ENCODE peak calls at places on chromosomes 11 and 22, in four cellular contexts. C is GM12878, Z is K562, O is HepG2. Y is an unnamed sample.

GRCh38 chr11:108788565-108789199 is 123.8 kb downstream of the DDX10 start:
- DNase-seq in Z (no peak), C (no peak), O (peak; percentile 25), Y (no peak)

GRCh38 chr11:128686745-128687177 is 7.1 kb upstream of the FLI1 start:
- DNase-seq in O (no peak), C (no peak), Z (no peak), Y (no peak)

GRCh38 chr11:92297551-92298237 is 73.1 kb downstream of the FAT3 start:
- DNase-seq in O (no peak), Z (no peak), C (no peak), Y (no peak)

GRCh38 chr22:42688241-42688913 is 32.3 kb downstream of the A4GALT start:
- DNase-seq in O (peak; percentile 57), C (no peak), Z (peak; percentile 38), Y (peak; percentile 65)

GRCh38 chr11:130223291-130223971 is 63.8 kb downstream of the ST14 start:
- DNase-seq in C (no peak), Z (no peak), O (no peak), Y (no peak)

GRCh38 chr11:18192988-18193387 is 20.4 kb downstream of the MRGPRX4 start:
- DNase-seq in C (peak; percentile 7), Z (no peak), O (no peak), Y (no peak)

GRCh38 chr11:113715273-113715672 is 9.2 kb upstream of the TMPRSS5 start:
- DNase-seq in C (no peak), Z (peak; percentile 43), O (no peak), Y (no peak)

GRCh38 chr11:617912-618682 is 2.3 kb upstream of the IRF7 start:
- DNase-seq in C (no peak), O (no peak), Z (no peak), Y (no peak)

GRCh38 chr22:38233427-38233826 is 31.6 kb downstream of the MAFF start:
- DNase-seq in C (no peak), Z (no peak), O (no peak), Y (no peak)

GRCh38 chr22:36741204-36741793 is 34.6 kb downstream of the IFT27 start:
- DNase-seq in Z (peak; percentile 64), C (no peak), O (no peak), Y (peak; percentile 20)

GRCh38 chr11:109033627-109034340 is 368.9 kb downstream of the DDX10 start:
- DNase-seq in Z (no peak), O (no peak), C (no peak), Y (no peak)

GRCh38 chr22:45620707-45621106 is 50.9 kb upstream of the ATXN10 start:
- DNase-seq in O (no peak), C (peak; percentile 9), Z (no peak), Y (no peak)

GRCh38 chr11:114262681-114263509 is 33.3 kb upstream of the NNMT start:
- DNase-seq in C (no peak), Z (peak; percentile 56), O (peak; percentile 44), Y (peak; percentile 26)

GRCh38 chr11:19301336-19301735 is 60.6 kb upstream of the E2F8 start:
- DNase-seq in C (no peak), O (no peak), Z (no peak), Y (no peak)

GRCh38 chr11:108571001-108571400 is 22.6 kb downstream of the EXPH5 start:
- DNase-seq in C (no peak), Z (no peak), O (no peak), Y (no peak)

GRCh38 chr11:96105197-96105895 is 181.4 kb upstream of the MTMR2 start:
- DNase-seq in Z (no peak), O (peak; percentile 59), C (no peak), Y (no peak)

GRCh38 chr22:31972180-31972579 is 27.8 kb downstream of the YWHAH start:
- DNase-seq in O (no peak), Z (no peak), C (no peak), Y (no peak)

GRCh38 chr11:120413480-120413879 is 77.3 kb downstream of the ARHGEF12 start:
- DNase-seq in O (no peak), Z (no peak), C (no peak), Y (no peak)

GRCh38 chr22:41501209-41501608 is 32.3 kb downstream of the ACO2 start:
- DNase-seq in Z (no peak), O (peak; percentile 23), C (peak; percentile 27), Y (peak; percentile 33)

GRCh38 chr11:37788141-37788877 is 1190.3 kb upstream of the RAG2 start:
- DNase-seq in Z (no peak), C (no peak), O (no peak), Y (peak; percentile 1)

GRCh38 chr11:34844466-34845112 is 71.6 kb downstream of the APIP start:
- DNase-seq in O (no peak), C (no peak), Z (no peak), Y (no peak)

GRCh38 chr11:75475767-75476650 is 43.0 kb upstream of the KLHL35 start:
- DNase-seq in C (no peak), Z (no peak), O (no peak), Y (no peak)

DNA sequence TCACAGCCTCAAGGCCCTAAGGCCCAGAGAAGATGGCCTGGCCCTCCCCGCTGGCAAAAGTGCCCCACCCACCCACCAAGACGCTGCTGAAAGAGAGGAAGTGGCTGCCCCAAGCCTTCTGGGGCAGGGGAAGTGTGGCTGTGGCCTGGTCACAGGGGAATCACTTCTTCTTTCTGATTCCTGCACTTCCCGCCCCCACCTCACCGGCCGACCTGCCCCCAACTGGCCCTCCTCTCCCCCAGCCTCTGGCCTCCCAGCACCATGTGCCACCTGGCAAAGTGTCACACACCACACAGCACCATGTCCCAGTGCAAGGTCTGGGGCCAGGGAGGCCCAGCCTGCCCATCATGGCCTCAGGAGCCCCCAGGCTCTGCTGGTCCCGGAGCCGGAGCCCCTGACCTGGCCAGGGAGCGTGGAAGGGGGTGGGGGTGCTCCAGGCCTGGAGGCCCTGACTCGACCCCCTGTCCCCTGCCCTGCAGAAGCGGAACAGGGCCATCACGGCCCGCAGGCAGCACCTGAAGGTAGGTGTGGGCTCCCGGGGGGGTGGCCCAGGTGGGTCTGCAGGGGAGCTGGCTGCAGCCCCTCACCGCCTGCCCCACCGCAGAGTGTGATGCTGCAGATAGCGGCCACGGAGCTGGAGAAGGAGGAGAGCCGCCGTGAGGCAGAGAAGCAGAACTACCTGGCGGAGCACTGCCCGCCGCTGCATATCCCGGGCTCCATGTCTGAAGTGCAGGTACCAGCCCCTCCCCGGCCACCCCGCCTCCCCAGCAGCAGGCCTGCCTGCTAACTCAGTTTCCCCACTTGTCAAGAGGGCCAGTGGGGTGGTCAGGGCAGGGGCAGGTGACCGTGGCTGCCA is 1.4 kb downstream of the TNNI2 start:
- DNase-seq in O (no peak), C (no peak), Z (no peak), Y (no peak)
- TF ChIP-seq SMC3 in O (no peak), C (no peak), Z (no peak), Y (no peak)

DNA sequence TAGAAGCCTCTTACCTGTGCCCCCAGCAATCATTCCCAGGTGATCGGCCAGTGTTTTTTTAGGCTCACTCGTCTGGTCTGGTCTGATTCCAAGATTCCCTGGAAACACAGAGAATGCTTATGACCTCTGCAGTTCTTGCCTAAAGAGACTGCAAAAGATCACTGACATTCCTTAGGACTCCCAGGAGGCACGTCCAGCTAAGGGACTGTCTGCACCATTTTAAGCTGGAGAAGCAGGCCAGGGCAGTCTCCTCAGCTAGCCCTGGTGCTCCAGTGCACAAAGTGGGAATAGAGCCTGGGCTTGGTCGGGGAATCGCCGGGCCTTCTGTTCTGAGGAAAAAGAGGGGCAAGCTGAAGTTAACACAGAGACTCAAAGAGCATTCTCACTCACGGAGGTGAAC is 4.8 kb downstream of the CYB5R2 start:
- DNase-seq in C (no peak), O (no peak), Z (no peak), Y (no peak)
- TF ChIP-seq POLR2AphosphoS2 in C (no peak), O (no peak), Z (no peak), Y (no peak)

GRCh38 chr22:20866716-20867115 is 7.9 kb downstream of the SNAP29 start:
- DNase-seq in O (no peak), Z (no peak), C (no peak), Y (no peak)

GRCh38 chr22:20869234-20869633 is 10.4 kb downstream of the SNAP29 start:
- DNase-seq in Z (no peak), O (no peak), C (no peak), Y (no peak)

GRCh38 chr22:20865869-20866445 is 7.2 kb downstream of the SNAP29 start:
- DNase-seq in O (no peak), C (no peak), Z (peak; percentile 85), Y (no peak)

GRCh38 chr22:20868225-20868944 is 9.6 kb downstream of the SNAP29 start:
- DNase-seq in C (no peak), O (no peak), Z (no peak), Y (no peak)

GRCh38 chr22:20867179-20868099 is 8.6 kb downstream of the SNAP29 start:
- DNase-seq in O (peak; percentile 80), Z (peak; percentile 99), C (no peak), Y (no peak)
- TF ChIP-seq SMC3 in O (no peak), Z (peak; percentile 28), C (no peak), Y (no peak)

GRCh38 chr11:78465169-78465942 is 47.7 kb upstream of the GAB2 start:
- DNase-seq in Z (no peak), O (no peak), C (peak; percentile 93), Y (no peak)
- TF ChIP-seq POLR2AphosphoS2 in Z (no peak), O (no peak), C (no peak), Y (no peak)

DNA sequence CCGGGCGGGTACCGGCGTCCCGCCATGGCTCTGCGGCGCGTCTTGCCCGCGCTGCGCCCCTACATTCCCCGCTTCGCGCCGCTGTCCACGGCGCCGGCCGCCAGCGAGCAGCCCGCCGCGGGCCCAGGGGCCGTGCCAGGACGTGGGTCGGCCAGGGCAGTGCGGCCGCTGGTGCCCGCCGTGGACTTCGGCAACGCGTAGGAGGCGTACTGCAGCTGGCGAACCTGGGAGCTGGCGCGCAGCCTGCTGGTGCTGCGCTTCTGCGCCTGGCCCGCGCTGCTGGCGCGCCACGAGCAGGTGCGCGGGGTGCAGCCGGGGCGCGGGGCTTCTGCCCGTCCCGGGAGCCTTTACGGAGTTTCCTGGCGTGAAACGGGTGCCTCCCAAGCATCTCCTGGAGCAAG is 20.1 kb downstream of the DGCR6L start:
- DNase-seq in Z (no peak), O (no peak), C (no peak), Y (no peak)
- TF ChIP-seq SMC3 in Z (no peak), O (no peak), C (no peak), Y (no peak)

GRCh38 chr22:47918276-47918928 is 1156.0 kb downstream of the TBC1D22A start:
- DNase-seq in O (no peak), Z (no peak), C (peak; percentile 47), Y (no peak)

GRCh38 chr22:47918936-47919505 is 1156.6 kb downstream of the TBC1D22A start:
- DNase-seq in C (no peak), O (no peak), Z (no peak), Y (no peak)

GRCh38 chr22:47921906-47922305 is 1159.5 kb downstream of the TBC1D22A start:
- DNase-seq in C (no peak), Z (no peak), O (no peak), Y (no peak)

GRCh38 chr22:47919893-47920292 is 1157.4 kb downstream of the TBC1D22A start:
- DNase-seq in C (no peak), O (no peak), Z (no peak), Y (no peak)

GRCh38 chr22:47920380-47920959 is 1158.0 kb downstream of the TBC1D22A start:
- DNase-seq in C (no peak), O (no peak), Z (no peak), Y (no peak)
- TF ChIP-seq POLR2AphosphoS2 in C (no peak), O (no peak), Z (no peak), Y (no peak)

Y was measured in A549.